ENCODE peak calls at places on chromosomes 5 and 9, in four cellular contexts. One of them, this sample, is unnamed.

GRCh38 chr9:123368481-123369153 is 12.6 kb downstream of the CRB2 start:
- DNase-seq in cardiac fibroblast: no peak
- DNase-seq in fibroblast of villous mesenchyme: no peak
- DNase-seq in AG09309: no peak
- DNase-seq in this sample: no peak

GRCh38 chr5:58016329-58016728 is 443.6 kb downstream of the PLK2 start:
- DNase-seq in AG09309: peak
- DNase-seq in fibroblast of villous mesenchyme: peak
- DNase-seq in cardiac fibroblast: peak
- DNase-seq in this sample: peak

GRCh38 chr9:118223111-118223510 is 518.9 kb downstream of the TLR4 start:
- DNase-seq in AG09309: no peak
- DNase-seq in cardiac fibroblast: no peak
- DNase-seq in fibroblast of villous mesenchyme: no peak
- DNase-seq in this sample: no peak

GRCh38 chr5:78927657-78928282 is 57.3 kb downstream of the ARSB start:
- DNase-seq in fibroblast of villous mesenchyme: peak
- DNase-seq in AG09309: no peak
- DNase-seq in cardiac fibroblast: peak
- DNase-seq in this sample: no peak

GRCh38 chr5:543755-544674 is 19.8 kb upstream of the SLC9A3 start:
- DNase-seq in cardiac fibroblast: no peak
- DNase-seq in fibroblast of villous mesenchyme: no peak
- DNase-seq in AG09309: no peak
- DNase-seq in this sample: no peak

GRCh38 chr5:150224483-150225027 is 34.7 kb downstream of the SLC6A7 start:
- DNase-seq in fibroblast of villous mesenchyme: no peak
- DNase-seq in AG09309: no peak
- DNase-seq in cardiac fibroblast: no peak
- DNase-seq in this sample: no peak

GRCh38 chr9:124040935-124041816 is 29.6 kb downstream of the LHX2 start:
- DNase-seq in fibroblast of villous mesenchyme: peak
- DNase-seq in cardiac fibroblast: peak
- DNase-seq in AG09309: no peak
- DNase-seq in this sample: no peak

GRCh38 chr5:169431386-169431785 is 130.4 kb upstream of the SLIT3 start:
- DNase-seq in AG09309: no peak
- DNase-seq in cardiac fibroblast: peak
- DNase-seq in fibroblast of villous mesenchyme: no peak
- DNase-seq in this sample: no peak

GRCh38 chr9:98807811-98808195 is 333 bp downstream of the GALNT12 start:
- DNase-seq in fibroblast of villous mesenchyme: no peak
- DNase-seq in AG09309: no peak
- DNase-seq in cardiac fibroblast: no peak
- DNase-seq in this sample: no peak

GRCh38 chr9:69157751-69158466 is 16.2 kb upstream of the TJP2 start:
- DNase-seq in cardiac fibroblast: peak
- DNase-seq in AG09309: no peak
- DNase-seq in fibroblast of villous mesenchyme: peak
- DNase-seq in this sample: no peak

GRCh38 chr5:147223951-147224791 is 10.7 kb upstream of the STK32A start:
- DNase-seq in AG09309: peak
- DNase-seq in fibroblast of villous mesenchyme: peak
- DNase-seq in cardiac fibroblast: peak
- DNase-seq in this sample: peak

GRCh38 chr5:167294861-167295685 is 996.4 kb upstream of the WWC1 start:
- DNase-seq in cardiac fibroblast: peak
- DNase-seq in fibroblast of villous mesenchyme: peak
- DNase-seq in AG09309: peak
- DNase-seq in this sample: peak

GRCh38 chr5:158522761-158523160 is 577.0 kb downstream of the EBF1 start:
- DNase-seq in fibroblast of villous mesenchyme: no peak
- DNase-seq in cardiac fibroblast: no peak
- DNase-seq in AG09309: peak
- DNase-seq in this sample: no peak

GRCh38 chr9:37144762-37145161 is 24.4 kb downstream of the ZCCHC7 start:
- DNase-seq in AG09309: no peak
- DNase-seq in cardiac fibroblast: peak
- DNase-seq in fibroblast of villous mesenchyme: no peak
- DNase-seq in this sample: no peak

GRCh38 chr5:132257131-132258101 is at the start of gene PDLIM4:
- DNase-seq in fibroblast of villous mesenchyme: peak
- DNase-seq in cardiac fibroblast: peak
- DNase-seq in AG09309: no peak
- DNase-seq in this sample: no peak

GRCh38 chr9:89366711-89367110 is 48.4 kb downstream of the SECISBP2 start:
- DNase-seq in cardiac fibroblast: peak
- DNase-seq in fibroblast of villous mesenchyme: no peak
- DNase-seq in AG09309: no peak
- DNase-seq in this sample: no peak

GRCh38 chr5:58064799-58065198 is 395.1 kb downstream of the PLK2 start:
- DNase-seq in AG09309: peak
- DNase-seq in fibroblast of villous mesenchyme: no peak
- DNase-seq in cardiac fibroblast: no peak
- DNase-seq in this sample: peak

GRCh38 chr9:31334837-31335528 is 1049.5 kb upstream of the ACO1 start:
- DNase-seq in cardiac fibroblast: no peak
- DNase-seq in AG09309: no peak
- DNase-seq in fibroblast of villous mesenchyme: no peak
- DNase-seq in this sample: no peak

GRCh38 chr5:34672196-34672595 is 16.1 kb downstream of the RAI14 start:
- DNase-seq in cardiac fibroblast: no peak
- DNase-seq in fibroblast of villous mesenchyme: no peak
- DNase-seq in AG09309: no peak
- DNase-seq in this sample: no peak

GRCh38 chr9:133615897-133616188 is 6.7 kb upstream of the FAM163B start:
- DNase-seq in AG09309: no peak
- DNase-seq in fibroblast of villous mesenchyme: no peak
- DNase-seq in cardiac fibroblast: no peak
- DNase-seq in this sample: no peak

GRCh38 chr5:107544967-107545366 is 125.8 kb downstream of the EFNA5 start:
- DNase-seq in AG09309: no peak
- DNase-seq in fibroblast of villous mesenchyme: no peak
- DNase-seq in cardiac fibroblast: no peak
- DNase-seq in this sample: no peak

GRCh38 chr5:144191998-144192397 is 21.3 kb downstream of the KCTD16 start:
- DNase-seq in AG09309: no peak
- DNase-seq in cardiac fibroblast: peak
- DNase-seq in fibroblast of villous mesenchyme: peak
- DNase-seq in this sample: no peak

GRCh38 chr9:131614340-131614739 is 69.0 kb downstream of the PRRT1B start:
- DNase-seq in fibroblast of villous mesenchyme: no peak
- DNase-seq in AG09309: no peak
- DNase-seq in cardiac fibroblast: no peak
- DNase-seq in this sample: no peak

GRCh38 chr9:35755071-35755470 is 995 bp upstream of the MSMP start:
- DNase-seq in AG09309: no peak
- DNase-seq in fibroblast of villous mesenchyme: no peak
- DNase-seq in cardiac fibroblast: no peak
- DNase-seq in this sample: no peak

GRCh38 chr9:122562134-122562760 is 9.3 kb downstream of the OR1N2 start:
- DNase-seq in cardiac fibroblast: no peak
- DNase-seq in AG09309: no peak
- DNase-seq in fibroblast of villous mesenchyme: no peak
- DNase-seq in this sample: no peak

GRCh38 chr9:26129216-26129615 is 451.0 kb upstream of the TUSC1 start:
- DNase-seq in AG09309: peak
- DNase-seq in cardiac fibroblast: peak
- DNase-seq in fibroblast of villous mesenchyme: no peak
- DNase-seq in this sample: no peak

GRCh38 chr5:57499262-57500050 is 16.8 kb upstream of the ACTBL2 start:
- DNase-seq in cardiac fibroblast: peak
- DNase-seq in AG09309: no peak
- DNase-seq in fibroblast of villous mesenchyme: peak
- DNase-seq in this sample: peak

GRCh38 chr5:12272389-12272788 is 368.1 kb upstream of the CTNND2 start:
- DNase-seq in fibroblast of villous mesenchyme: no peak
- DNase-seq in cardiac fibroblast: no peak
- DNase-seq in AG09309: no peak
- DNase-seq in this sample: no peak

GRCh38 chr5:111502976-111503375 is 9.4 kb downstream of the STARD4 start:
- DNase-seq in fibroblast of villous mesenchyme: no peak
- DNase-seq in cardiac fibroblast: peak
- DNase-seq in AG09309: no peak
- DNase-seq in this sample: no peak

GRCh38 chr9:94867281-94867841 is 140.9 kb downstream of the AOPEP start:
- DNase-seq in cardiac fibroblast: peak
- DNase-seq in AG09309: peak
- DNase-seq in fibroblast of villous mesenchyme: peak
- DNase-seq in this sample: no peak

GRCh38 chr5:1946776-1947175 is 64.1 kb upstream of the IRX4 start:
- DNase-seq in AG09309: no peak
- DNase-seq in fibroblast of villous mesenchyme: no peak
- DNase-seq in cardiac fibroblast: no peak
- DNase-seq in this sample: no peak

GRCh38 chr5:38922199-38922598 is 76.4 kb downstream of the OSMR start:
- DNase-seq in cardiac fibroblast: peak
- DNase-seq in AG09309: no peak
- DNase-seq in fibroblast of villous mesenchyme: peak
- DNase-seq in this sample: no peak

GRCh38 chr5:180786398-180787005 is 16.1 kb downstream of the MGAT1 start:
- DNase-seq in fibroblast of villous mesenchyme: no peak
- DNase-seq in cardiac fibroblast: no peak
- DNase-seq in AG09309: no peak
- DNase-seq in this sample: no peak

GRCh38 chr5:141753971-141754713 is 72.1 kb upstream of the ARAP3 start:
- DNase-seq in fibroblast of villous mesenchyme: peak
- DNase-seq in AG09309: no peak
- DNase-seq in cardiac fibroblast: peak
- DNase-seq in this sample: no peak

GRCh38 chr5:172007153-172007794 is 836 bp upstream of the FBXW11 start:
- DNase-seq in AG09309: no peak
- DNase-seq in fibroblast of villous mesenchyme: no peak
- DNase-seq in cardiac fibroblast: no peak
- DNase-seq in this sample: no peak

GRCh38 chr9:353077-353476 is 138.4 kb downstream of the DOCK8 start:
- DNase-seq in cardiac fibroblast: no peak
- DNase-seq in AG09309: no peak
- DNase-seq in fibroblast of villous mesenchyme: no peak
- DNase-seq in this sample: no peak

GRCh38 chr9:351916-352315 is 137.3 kb downstream of the DOCK8 start:
- DNase-seq in cardiac fibroblast: no peak
- DNase-seq in fibroblast of villous mesenchyme: no peak
- DNase-seq in AG09309: no peak
- DNase-seq in this sample: no peak

GRCh38 chr9:357560-357959 is 142.9 kb downstream of the DOCK8 start:
- DNase-seq in cardiac fibroblast: no peak
- DNase-seq in fibroblast of villous mesenchyme: no peak
- DNase-seq in AG09309: no peak
- DNase-seq in this sample: no peak

GRCh38 chr9:350354-350753 is 135.7 kb downstream of the DOCK8 start:
- DNase-seq in cardiac fibroblast: no peak
- DNase-seq in fibroblast of villous mesenchyme: no peak
- DNase-seq in AG09309: no peak
- DNase-seq in this sample: no peak

GRCh38 chr9:354453-354852 is 139.8 kb downstream of the DOCK8 start:
- DNase-seq in fibroblast of villous mesenchyme: no peak
- DNase-seq in AG09309: no peak
- DNase-seq in cardiac fibroblast: no peak
- DNase-seq in this sample: no peak
- H3K4me3 ChIP-seq in fibroblast of villous mesenchyme: no peak
- H3K4me3 ChIP-seq in AG09309: no peak
- H3K4me3 ChIP-seq in cardiac fibroblast: no peak
- H3K4me3 ChIP-seq in this sample: no peak

GRCh38 chr9:130419521-130420035 is 25.2 kb upstream of the ASS1 start:
- DNase-seq in cardiac fibroblast: no peak
- DNase-seq in fibroblast of villous mesenchyme: no peak
- DNase-seq in AG09309: no peak
- DNase-seq in this sample: no peak

GRCh38 chr9:130418776-130419175 is 26.0 kb upstream of the ASS1 start:
- DNase-seq in cardiac fibroblast: no peak
- DNase-seq in fibroblast of villous mesenchyme: no peak
- DNase-seq in AG09309: no peak
- DNase-seq in this sample: no peak

GRCh38 chr9:130414910-130415746 is 29.6 kb upstream of the ASS1 start:
- DNase-seq in cardiac fibroblast: no peak
- DNase-seq in fibroblast of villous mesenchyme: no peak
- DNase-seq in AG09309: no peak
- DNase-seq in this sample: no peak

GRCh38 chr9:130414081-130414731 is 30.6 kb upstream of the ASS1 start:
- DNase-seq in AG09309: no peak
- DNase-seq in fibroblast of villous mesenchyme: no peak
- DNase-seq in cardiac fibroblast: no peak
- DNase-seq in this sample: no peak

GRCh38 chr9:130417602-130418001 is 27.2 kb upstream of the ASS1 start:
- DNase-seq in cardiac fibroblast: no peak
- DNase-seq in fibroblast of villous mesenchyme: no peak
- DNase-seq in AG09309: no peak
- DNase-seq in this sample: no peak
- TF ChIP-seq CTCF in cardiac fibroblast: no peak
- TF ChIP-seq CTCF in fibroblast of villous mesenchyme: no peak
- TF ChIP-seq CTCF in AG09309: no peak
- TF ChIP-seq CTCF in this sample: no peak

GRCh38 chr9:134917431-134918373 is at the start of gene FCN1:
- DNase-seq in AG09309: no peak
- DNase-seq in fibroblast of villous mesenchyme: no peak
- DNase-seq in cardiac fibroblast: no peak
- DNase-seq in this sample: no peak
- H3K4me3 ChIP-seq in AG09309: no peak
- H3K4me3 ChIP-seq in fibroblast of villous mesenchyme: no peak
- H3K4me3 ChIP-seq in cardiac fibroblast: no peak
- H3K4me3 ChIP-seq in this sample: no peak

DNA sequence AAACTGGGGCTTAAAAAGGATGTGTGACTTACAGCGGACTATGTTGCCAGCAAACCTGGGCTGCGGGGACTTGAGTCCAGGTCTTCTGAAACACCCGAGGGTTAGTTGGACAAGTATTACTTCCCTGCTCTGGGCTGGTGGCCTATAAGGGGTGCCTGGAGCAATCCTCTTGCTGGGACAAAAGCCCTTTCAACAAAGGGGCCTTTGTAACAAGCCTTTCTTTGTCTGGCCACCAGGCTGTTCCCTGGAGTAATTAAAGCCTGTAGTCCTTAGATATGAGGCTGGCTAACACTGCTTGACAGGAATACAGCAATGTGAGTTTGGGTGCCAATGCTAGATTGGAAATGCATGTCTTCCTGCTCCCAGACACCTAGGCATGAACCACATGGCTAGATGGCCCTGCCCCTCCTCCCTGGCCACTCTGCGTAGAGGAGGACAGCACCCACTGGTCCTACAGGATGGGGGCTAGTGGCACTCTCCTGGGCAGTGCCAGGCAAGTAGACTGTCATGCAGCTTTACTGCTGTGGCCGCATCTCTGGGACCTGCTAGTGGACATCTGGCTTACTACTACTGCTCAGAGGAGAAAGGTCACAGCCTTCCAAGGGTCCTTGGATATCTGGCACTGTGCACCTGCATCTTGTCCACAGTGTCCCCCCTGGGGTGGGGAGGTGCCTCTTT is 343.1 kb downstream of the ZSWIM6 start:
- DNase-seq in AG09309: no peak
- DNase-seq in cardiac fibroblast: no peak
- DNase-seq in fibroblast of villous mesenchyme: peak
- DNase-seq in this sample: no peak
- TF ChIP-seq CTCF in AG09309: peak
- TF ChIP-seq CTCF in cardiac fibroblast: no peak
- TF ChIP-seq CTCF in fibroblast of villous mesenchyme: peak
- TF ChIP-seq CTCF in this sample: peak